ENCODE peak calls at places on chromosomes 1 and 21, in seven cellular contexts. One of them, this sample, is unnamed.

GRCh38 chr1:160363010-160363409 is 3.9 kb upstream of the NHLH1 start:
- DNase-seq in K562: no peak
- DNase-seq in HepG2: no peak
- DNase-seq in HCT116: no peak
- DNase-seq in SK-N-SH: no peak
- DNase-seq in GM12878: no peak
- DNase-seq in H1: no peak
- DNase-seq in this sample: no peak

GRCh38 chr21:34846601-34847112 is 177.9 kb downstream of the CLIC6 start:
- DNase-seq in SK-N-SH: no peak
- DNase-seq in H1: no peak
- DNase-seq in HCT116: peak; percentile 61
- DNase-seq in HepG2: no peak
- DNase-seq in GM12878: no peak
- DNase-seq in K562: no peak
- DNase-seq in this sample: no peak

GRCh38 chr1:39988618-39989343 is 33.8 kb downstream of the MFSD2A start:
- DNase-seq in HCT116: no peak
- DNase-seq in SK-N-SH: no peak
- DNase-seq in H1: no peak
- DNase-seq in GM12878: no peak
- DNase-seq in K562: no peak
- DNase-seq in HepG2: no peak
- DNase-seq in this sample: peak; percentile 80

GRCh38 chr1:166017395-166017794 is 149.4 kb downstream of the FAM78B start:
- DNase-seq in GM12878: no peak
- DNase-seq in K562: no peak
- DNase-seq in HCT116: no peak
- DNase-seq in HepG2: no peak
- DNase-seq in SK-N-SH: no peak
- DNase-seq in H1: peak; percentile 66
- DNase-seq in this sample: no peak

GRCh38 chr1:185207980-185208602 is 51.1 kb downstream of the SWT1 start:
- DNase-seq in SK-N-SH: no peak
- DNase-seq in H1: no peak
- DNase-seq in GM12878: no peak
- DNase-seq in HCT116: no peak
- DNase-seq in HepG2: no peak
- DNase-seq in K562: no peak
- DNase-seq in this sample: no peak

GRCh38 chr1:20485527-20486456 is at the start of gene CAMK2N1:
- DNase-seq in H1: peak; percentile 75
- DNase-seq in SK-N-SH: peak; percentile 89
- DNase-seq in GM12878: no peak
- DNase-seq in HepG2: peak; percentile 55
- DNase-seq in HCT116: no peak
- DNase-seq in K562: peak; percentile 91
- DNase-seq in this sample: peak; percentile 83

GRCh38 chr1:223312705-223313414 is 51.1 kb downstream of the SUSD4 start:
- DNase-seq in K562: no peak
- DNase-seq in HCT116: no peak
- DNase-seq in GM12878: no peak
- DNase-seq in SK-N-SH: no peak
- DNase-seq in H1: no peak
- DNase-seq in HepG2: no peak
- DNase-seq in this sample: no peak

GRCh38 chr1:61436491-61437120 is 288.3 kb downstream of the TM2D1 start:
- DNase-seq in HCT116: no peak
- DNase-seq in HepG2: no peak
- DNase-seq in GM12878: no peak
- DNase-seq in K562: no peak
- DNase-seq in H1: no peak
- DNase-seq in SK-N-SH: no peak
- DNase-seq in this sample: no peak

GRCh38 chr1:215198021-215198420 is 115.5 kb downstream of the KCNK2 start:
- DNase-seq in K562: no peak
- DNase-seq in HepG2: no peak
- DNase-seq in GM12878: no peak
- DNase-seq in HCT116: no peak
- DNase-seq in SK-N-SH: no peak
- DNase-seq in H1: no peak
- DNase-seq in this sample: no peak

GRCh38 chr1:32933742-32934322 is 30.8 kb downstream of the RNF19B start:
- DNase-seq in HepG2: peak; percentile 99
- DNase-seq in HCT116: no peak
- DNase-seq in SK-N-SH: peak; percentile 79
- DNase-seq in K562: no peak
- DNase-seq in GM12878: no peak
- DNase-seq in H1: no peak
- DNase-seq in this sample: no peak

GRCh38 chr1:215023151-215023832 is 59.2 kb upstream of the KCNK2 start:
- DNase-seq in HepG2: no peak
- DNase-seq in H1: no peak
- DNase-seq in K562: no peak
- DNase-seq in HCT116: no peak
- DNase-seq in GM12878: no peak
- DNase-seq in SK-N-SH: no peak
- DNase-seq in this sample: no peak

GRCh38 chr1:99397029-99397428 is 132.7 kb downstream of the PLPPR4 start:
- DNase-seq in SK-N-SH: no peak
- DNase-seq in H1: no peak
- DNase-seq in K562: no peak
- DNase-seq in HCT116: no peak
- DNase-seq in GM12878: no peak
- DNase-seq in HepG2: no peak
- DNase-seq in this sample: no peak

GRCh38 chr21:31577280-31577679 is 82.2 kb upstream of the SOD1 start:
- DNase-seq in HepG2: no peak
- DNase-seq in K562: no peak
- DNase-seq in H1: no peak
- DNase-seq in HCT116: no peak
- DNase-seq in GM12878: no peak
- DNase-seq in SK-N-SH: no peak
- DNase-seq in this sample: no peak

GRCh38 chr1:215636258-215636965 is 69.3 kb downstream of the KCTD3 start:
- DNase-seq in HepG2: peak; percentile 73
- DNase-seq in GM12878: no peak
- DNase-seq in SK-N-SH: no peak
- DNase-seq in H1: no peak
- DNase-seq in HCT116: no peak
- DNase-seq in K562: no peak
- DNase-seq in this sample: no peak

GRCh38 chr1:54803761-54804470 is 2.8 kb upstream of the TTC22 start:
- DNase-seq in K562: no peak
- DNase-seq in HCT116: no peak
- DNase-seq in H1: no peak
- DNase-seq in GM12878: no peak
- DNase-seq in HepG2: no peak
- DNase-seq in SK-N-SH: no peak
- DNase-seq in this sample: no peak

GRCh38 chr1:94486990-94487389 is 54.6 kb downstream of the F3 start:
- DNase-seq in GM12878: no peak
- DNase-seq in SK-N-SH: no peak
- DNase-seq in HCT116: no peak
- DNase-seq in HepG2: no peak
- DNase-seq in H1: no peak
- DNase-seq in K562: no peak
- DNase-seq in this sample: no peak

GRCh38 chr21:44574457-44575306 is 1.2 kb downstream of the KRTAP10-4 start:
- DNase-seq in HCT116: no peak
- DNase-seq in GM12878: no peak
- DNase-seq in K562: no peak
- DNase-seq in SK-N-SH: no peak
- DNase-seq in H1: peak; percentile 52
- DNase-seq in HepG2: peak; percentile 86
- DNase-seq in this sample: peak; percentile 54

GRCh38 chr1:174874337-174875053 is 125.3 kb upstream of the CACYBP start:
- DNase-seq in SK-N-SH: no peak
- DNase-seq in GM12878: peak; percentile 40
- DNase-seq in H1: no peak
- DNase-seq in HCT116: no peak
- DNase-seq in HepG2: no peak
- DNase-seq in K562: no peak
- DNase-seq in this sample: no peak

GRCh38 chr1:8155528-8156186 is 129.5 kb upstream of the ERRFI1 start:
- DNase-seq in GM12878: no peak
- DNase-seq in HepG2: peak; percentile 91
- DNase-seq in SK-N-SH: no peak
- DNase-seq in H1: no peak
- DNase-seq in HCT116: no peak
- DNase-seq in K562: no peak
- DNase-seq in this sample: no peak

GRCh38 chr21:36701912-36702621 is 3.2 kb downstream of the SIM2 start:
- DNase-seq in SK-N-SH: no peak
- DNase-seq in H1: peak; percentile 65
- DNase-seq in GM12878: no peak
- DNase-seq in HCT116: no peak
- DNase-seq in K562: no peak
- DNase-seq in HepG2: no peak
- DNase-seq in this sample: no peak

GRCh38 chr1:117632269-117633067 is 26.6 kb downstream of the TENT5C start:
- DNase-seq in HepG2: no peak
- DNase-seq in H1: no peak
- DNase-seq in GM12878: no peak
- DNase-seq in SK-N-SH: no peak
- DNase-seq in K562: no peak
- DNase-seq in HCT116: no peak
- DNase-seq in this sample: no peak

GRCh38 chr21:26849428-26850115 is 4.4 kb upstream of the ADAMTS1 start:
- DNase-seq in HCT116: peak; percentile 6
- DNase-seq in HepG2: peak; percentile 47
- DNase-seq in SK-N-SH: peak; percentile 45
- DNase-seq in H1: no peak
- DNase-seq in GM12878: no peak
- DNase-seq in K562: peak; percentile 37
- DNase-seq in this sample: peak; percentile 71

GRCh38 chr21:24110846-24111245 is 1496.4 kb downstream of the MRPL39 start:
- DNase-seq in HepG2: no peak
- DNase-seq in HCT116: no peak
- DNase-seq in K562: no peak
- DNase-seq in SK-N-SH: no peak
- DNase-seq in GM12878: no peak
- DNase-seq in H1: no peak
- DNase-seq in this sample: no peak
- TF ChIP-seq JUND in HepG2: no peak
- TF ChIP-seq JUND in HCT116: no peak
- TF ChIP-seq JUND in K562: no peak
- TF ChIP-seq JUND in SK-N-SH: no peak
- TF ChIP-seq JUND in GM12878: no peak
- TF ChIP-seq JUND in H1: no peak
- TF ChIP-seq JUND in this sample: no peak

DNA sequence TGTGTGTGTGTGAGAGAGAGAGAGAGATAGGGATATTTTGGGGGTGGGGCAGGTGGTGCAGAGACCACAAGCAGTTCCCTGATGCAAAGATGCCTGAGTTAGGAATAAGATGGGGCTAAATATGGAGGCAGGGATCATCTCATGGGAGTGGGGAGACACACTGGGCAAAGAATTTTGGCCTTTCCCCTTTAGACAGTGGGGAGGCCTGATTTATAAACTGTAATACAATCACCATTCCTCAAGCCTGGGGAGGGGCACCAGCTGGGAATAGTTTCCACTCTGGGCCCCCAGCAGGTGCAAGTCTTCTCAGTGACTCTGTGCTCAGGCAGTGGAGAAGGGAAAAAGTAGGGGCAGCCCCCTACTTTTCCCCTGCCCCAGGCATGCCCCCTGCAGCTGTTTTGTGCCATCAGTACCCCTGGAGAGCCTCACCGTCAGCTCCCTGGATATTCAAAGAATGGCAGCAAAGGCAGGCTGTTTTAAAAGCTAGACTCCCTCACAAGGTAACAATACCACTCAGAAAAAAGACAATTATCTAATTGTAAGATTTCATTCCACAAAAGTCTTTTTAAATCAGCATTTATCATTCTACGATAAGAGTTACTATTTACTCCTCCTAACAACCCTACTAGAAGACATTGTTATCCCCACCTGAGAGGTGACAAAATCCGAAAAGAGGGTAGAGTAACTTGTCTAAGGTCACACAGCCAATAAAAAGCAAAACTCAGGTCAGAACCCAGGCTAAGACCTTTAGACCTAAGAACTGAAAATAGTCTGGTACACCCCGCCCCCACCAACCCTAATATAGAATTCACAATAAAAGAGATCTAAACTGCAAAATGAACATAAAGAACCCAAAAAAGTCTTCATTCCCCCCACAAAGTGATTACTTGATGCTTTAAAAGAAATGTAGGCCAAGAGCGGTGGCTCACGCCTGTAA is 18.9 kb downstream of the COA7 start:
- DNase-seq in HepG2: no peak
- DNase-seq in GM12878: no peak
- DNase-seq in K562: no peak
- DNase-seq in H1: no peak
- DNase-seq in HCT116: no peak
- DNase-seq in SK-N-SH: no peak
- DNase-seq in this sample: no peak
- TF ChIP-seq JUND in HepG2: no peak
- TF ChIP-seq JUND in GM12878: no peak
- TF ChIP-seq JUND in K562: no peak
- TF ChIP-seq JUND in H1: no peak
- TF ChIP-seq JUND in HCT116: no peak
- TF ChIP-seq JUND in SK-N-SH: no peak
- TF ChIP-seq JUND in this sample: no peak

GRCh38 chr1:244863491-244864252 is 671 bp downstream of the HNRNPU start:
- DNase-seq in HepG2: no peak
- DNase-seq in K562: peak; percentile 84
- DNase-seq in HCT116: no peak
- DNase-seq in SK-N-SH: peak; percentile 30
- DNase-seq in H1: no peak
- DNase-seq in GM12878: no peak
- DNase-seq in this sample: no peak

GRCh38 chr1:244864253-244865027 is at the start of gene HNRNPU:
- DNase-seq in GM12878: peak; percentile 81
- DNase-seq in K562: peak; percentile 93
- DNase-seq in HepG2: peak; percentile 89
- DNase-seq in SK-N-SH: peak; percentile 93
- DNase-seq in HCT116: peak; percentile 88
- DNase-seq in H1: peak; percentile 96
- DNase-seq in this sample: peak; percentile 98

GRCh38 chr1:244865820-244866219 is 1.5 kb upstream of the HNRNPU start:
- DNase-seq in H1: no peak
- DNase-seq in GM12878: no peak
- DNase-seq in SK-N-SH: no peak
- DNase-seq in K562: no peak
- DNase-seq in HCT116: no peak
- DNase-seq in HepG2: no peak
- DNase-seq in this sample: no peak

GRCh38 chr1:244866355-244866754 is 2.0 kb upstream of the HNRNPU start:
- DNase-seq in K562: no peak
- DNase-seq in SK-N-SH: no peak
- DNase-seq in GM12878: no peak
- DNase-seq in HCT116: no peak
- DNase-seq in HepG2: no peak
- DNase-seq in H1: no peak
- DNase-seq in this sample: no peak

GRCh38 chr1:244865028-244865371 is 657 bp upstream of the HNRNPU start:
- DNase-seq in GM12878: no peak
- DNase-seq in HCT116: no peak
- DNase-seq in HepG2: peak; percentile 49
- DNase-seq in SK-N-SH: peak; percentile 38
- DNase-seq in H1: peak; percentile 60
- DNase-seq in K562: no peak
- DNase-seq in this sample: no peak
- TF ChIP-seq JUND in GM12878: no peak
- TF ChIP-seq JUND in HCT116: no peak
- TF ChIP-seq JUND in HepG2: no peak
- TF ChIP-seq JUND in SK-N-SH: no peak
- TF ChIP-seq JUND in H1: no peak
- TF ChIP-seq JUND in K562: no peak
- TF ChIP-seq JUND in this sample: no peak

GRCh38 chr1:202752799-202753198 is 42.5 kb upstream of the SYT2 start:
- DNase-seq in SK-N-SH: no peak
- DNase-seq in GM12878: no peak
- DNase-seq in HCT116: no peak
- DNase-seq in H1: no peak
- DNase-seq in K562: no peak
- DNase-seq in HepG2: no peak
- DNase-seq in this sample: no peak
- TF ChIP-seq JUND in SK-N-SH: no peak
- TF ChIP-seq JUND in GM12878: no peak
- TF ChIP-seq JUND in HCT116: no peak
- TF ChIP-seq JUND in H1: no peak
- TF ChIP-seq JUND in K562: no peak
- TF ChIP-seq JUND in HepG2: no peak
- TF ChIP-seq JUND in this sample: no peak